ENCODE peak calls at places on chromosomes 3 and 15, in seven cellular contexts. X, J, T, H, P, C and G are unnamed samples.

GRCh38 chr3:165233521-165234195 is 37.5 kb upstream of the SLITRK3 start:
- DNase-seq in X (peak; percentile 4), J (no peak), T (peak; percentile 35), H (no peak), P (no peak), C (peak; percentile 7), G (peak; percentile 6)

GRCh38 chr3:71450985-71451560 is 132.5 kb downstream of the FOXP1 start:
- DNase-seq in X (no peak), J (no peak), T (no peak), H (no peak), P (no peak), C (no peak), G (no peak)

GRCh38 chr15:60179786-60180391 is 175.8 kb downstream of the FOXB1 start:
- DNase-seq in X (peak; percentile 23), J (peak; percentile 75), T (peak; percentile 49), H (peak; percentile 49), P (no peak), C (peak; percentile 65), G (peak; percentile 33)

GRCh38 chr15:68909601-68910000 is 20.7 kb upstream of the SPESP1 start:
- DNase-seq in X (no peak), J (no peak), T (no peak), H (no peak), P (no peak), C (no peak), G (no peak)

GRCh38 chr3:67090472-67090871 is 92.4 kb downstream of the KBTBD8 start:
- DNase-seq in X (peak; percentile 44), J (no peak), T (peak; percentile 63), H (no peak), P (peak; percentile 18), C (peak; percentile 8), G (peak; percentile 59)

GRCh38 chr3:35954365-35954764 is 315.0 kb downstream of the ARPP21 start:
- DNase-seq in X (no peak), J (no peak), T (no peak), H (no peak), P (no peak), C (no peak), G (no peak)

GRCh38 chr3:49900491-49901153 is 3.1 kb downstream of the MST1R start:
- DNase-seq in X (peak; percentile 26), J (no peak), T (no peak), H (no peak), P (peak; percentile 99), C (peak; percentile 99), G (no peak)

GRCh38 chr15:70308011-70308761 is 210.5 kb upstream of the TLE3 start:
- DNase-seq in X (no peak), J (peak; percentile 74), T (no peak), H (no peak), P (no peak), C (no peak), G (no peak)

GRCh38 chr3:17891139-17891850 is 148.9 kb upstream of the TBC1D5 start:
- DNase-seq in X (peak; percentile 44), J (no peak), T (peak; percentile 21), H (no peak), P (no peak), C (peak; percentile 72), G (peak; percentile 61)

GRCh38 chr3:71389911-71390573 is 193.5 kb downstream of the FOXP1 start:
- DNase-seq in X (peak; percentile 85), J (peak; percentile 72), T (peak; percentile 21), H (peak; percentile 33), P (no peak), C (peak; percentile 65), G (peak; percentile 87)

GRCh38 chr3:146818866-146819265 is 213.7 kb upstream of the PLSCR5 start:
- DNase-seq in X (no peak), J (no peak), T (no peak), H (no peak), P (no peak), C (no peak), G (no peak)

GRCh38 chr15:61327019-61327631 is 98.0 kb upstream of the RORA start:
- DNase-seq in X (no peak), J (no peak), T (no peak), H (no peak), P (no peak), C (no peak), G (peak; percentile 1)

GRCh38 chr3:67655364-67656121 is 1.1 kb upstream of the SUCLG2 start:
- DNase-seq in X (no peak), J (no peak), T (no peak), H (no peak), P (no peak), C (no peak), G (no peak)

GRCh38 chr15:92091155-92091734 is 237.7 kb downstream of the SLCO3A1 start:
- DNase-seq in X (no peak), J (no peak), T (no peak), H (peak; percentile 86), P (peak; percentile 70), C (peak; percentile 54), G (peak; percentile 18)

GRCh38 chr3:182746959-182747358 is 46.3 kb upstream of the ATP11B start:
- DNase-seq in X (no peak), J (no peak), T (no peak), H (no peak), P (no peak), C (peak; percentile 22), G (no peak)

GRCh38 chr15:74376226-74376625 is 8.8 kb upstream of the CYP11A1 start:
- DNase-seq in X (no peak), J (no peak), T (no peak), H (no peak), P (no peak), C (no peak), G (no peak)

GRCh38 chr3:43998374-43998840 is 243.3 kb upstream of the TOPAZ1 start:
- DNase-seq in X (no peak), J (peak; percentile 68), T (peak; percentile 10), H (peak; percentile 61), P (peak; percentile 68), C (no peak), G (no peak)

GRCh38 chr3:44000586-44000985 is 241.1 kb upstream of the TOPAZ1 start:
- DNase-seq in X (peak; percentile 14), J (no peak), T (no peak), H (no peak), P (peak; percentile 95), C (peak; percentile 70), G (peak; percentile 76)

GRCh38 chr3:43998841-43999805 is 242.6 kb upstream of the TOPAZ1 start:
- DNase-seq in X (no peak), J (peak; percentile 83), T (peak; percentile 4), H (peak; percentile 65), P (peak; percentile 95), C (no peak), G (peak; percentile 40)

GRCh38 chr3:43999920-44000319 is 241.8 kb upstream of the TOPAZ1 start:
- DNase-seq in X (no peak), J (no peak), T (no peak), H (no peak), P (peak; percentile 59), C (no peak), G (no peak)

DNA sequence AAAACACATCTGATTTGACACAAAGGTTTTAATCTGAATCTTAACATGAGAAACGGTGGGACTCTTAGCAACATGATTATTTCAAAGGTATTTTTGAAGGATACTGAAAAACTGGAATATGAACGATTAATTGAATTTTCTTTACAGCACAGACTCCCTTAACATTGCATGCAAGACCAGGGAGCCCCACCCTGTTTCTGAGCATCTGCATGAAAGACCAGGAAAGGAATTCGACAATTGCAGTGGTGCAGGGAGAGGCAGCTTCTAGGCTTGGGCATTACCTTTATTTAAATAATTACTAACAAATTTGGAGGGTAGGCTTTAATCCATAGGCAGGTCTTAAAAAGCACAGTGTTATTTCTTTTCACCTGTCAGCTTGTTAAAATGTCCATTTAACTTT is 240.6 kb upstream of the TOPAZ1 start:
- DNase-seq in X (no peak), J (no peak), T (no peak), H (no peak), P (peak; percentile 68), C (peak; percentile 45), G (peak; percentile 12)
- H3K27me3 ChIP-seq in X (peaks cover 31% of the 10 kb centered on the region), J (peaks cover 3% of the 10 kb centered on the region), T (no peaks in the 10 kb centered on the region), H (peaks cover 12% of the 10 kb centered on the region), P (peaks cover 23% of the 10 kb centered on the region), C (no peaks in the 10 kb centered on the region), G (peaks cover 16% of the 10 kb centered on the region)

GRCh38 chr3:160574636-160575035 is 9.3 kb upstream of the KPNA4 start:
- DNase-seq in X (no peak), J (no peak), T (no peak), H (no peak), P (no peak), C (no peak), G (no peak)

GRCh38 chr3:160575589-160575988 is 10.2 kb upstream of the KPNA4 start:
- DNase-seq in X (no peak), J (no peak), T (no peak), H (no peak), P (no peak), C (no peak), G (no peak)

GRCh38 chr3:160577093-160577492 is 11.7 kb upstream of the KPNA4 start:
- DNase-seq in X (no peak), J (no peak), T (no peak), H (no peak), P (no peak), C (no peak), G (no peak)

GRCh38 chr3:160577551-160578195 is 12.3 kb upstream of the KPNA4 start:
- DNase-seq in X (peak; percentile 45), J (no peak), T (no peak), H (peak; percentile 61), P (peak; percentile 91), C (peak; percentile 85), G (peak; percentile 36)

DNA sequence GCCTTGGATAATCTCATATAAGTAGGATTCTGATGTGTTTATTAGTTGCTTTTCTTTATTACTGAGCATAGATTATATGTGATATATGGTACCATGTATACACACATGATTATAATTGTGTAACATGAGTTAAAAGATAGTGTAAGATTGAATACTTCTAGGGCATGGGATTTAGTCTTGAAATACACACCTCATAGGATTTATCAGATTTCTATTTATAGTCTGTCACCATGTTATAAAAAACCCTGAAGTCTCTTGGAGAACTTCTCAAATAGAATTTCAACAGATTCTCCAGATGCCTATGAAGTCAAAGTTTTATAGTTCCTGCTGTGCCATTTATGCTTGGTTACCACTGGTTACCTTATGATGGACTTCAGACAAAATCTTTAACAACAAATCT is 11.2 kb upstream of the KPNA4 start:
- DNase-seq in X (no peak), J (no peak), T (no peak), H (no peak), P (no peak), C (no peak), G (no peak)
- H3K27ac ChIP-seq in X (no peak overlapping the region), J (no peak overlapping the region), T (no peak overlapping the region), H (no peak overlapping the region), P (no peak overlapping the region), C (no peak overlapping the region), G (no peak overlapping the region)

DNA sequence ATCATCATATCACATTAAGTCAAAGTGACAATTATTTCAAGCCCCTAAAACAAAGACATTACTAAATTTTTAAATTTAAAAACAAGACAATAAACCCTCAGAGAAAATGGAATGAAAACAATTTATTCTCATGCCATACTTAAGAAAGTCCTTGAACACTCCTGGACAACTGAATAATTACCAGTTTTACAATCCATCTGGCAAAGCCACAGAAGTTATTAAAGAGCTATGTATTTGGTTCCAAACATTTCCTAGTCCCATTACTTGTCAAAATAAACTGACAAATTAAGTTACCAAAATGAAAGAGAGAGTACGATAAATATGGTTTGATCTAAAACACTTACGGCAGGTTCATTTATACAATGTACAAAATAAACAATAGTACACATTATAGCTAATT is 63.2 kb downstream of the LRRFIP2 start:
- DNase-seq in X (no peak), J (no peak), T (no peak), H (no peak), P (no peak), C (no peak), G (no peak)
- H3K4me2 ChIP-seq in X (no peak overlapping the region), J (no peak overlapping the region), T (no peak overlapping the region), H (no peak overlapping the region), P (no peak overlapping the region), C (no peak overlapping the region), G (no peak overlapping the region)

GRCh38 chr3:148307443-148307843 is 390.3 kb upstream of the AGTR1 start:
- DNase-seq in X (no peak), J (no peak), T (no peak), H (no peak), P (no peak), C (no peak), G (no peak)
- H3K27me3 ChIP-seq in X (no peaks in the 10 kb centered on the region), J (no peaks in the 10 kb centered on the region), T (no peaks in the 10 kb centered on the region), H (no peaks in the 10 kb centered on the region), P (no peaks in the 10 kb centered on the region), C (no peaks in the 10 kb centered on the region), G (no peaks in the 10 kb centered on the region)